ENCODE peak calls at places on chromosomes 6 and 20, in nine cellular contexts. L is pancreas, K is colonic mucosa, D is fibroblast of pulmonary artery, I is cardiac muscle cell, O is PC-9, H is testis, S is tibial artery, J is stomach. U is an unnamed sample.

GRCh38 chr20:32806356-32806755 is 13.4 kb upstream of the MAPRE1 start:
- DNase-seq in D (no peak), L (no peak), K (no peak), O (no peak), I (no peak), H (no peak), J (no peak), S (no peak), U (no peak)

GRCh38 chr20:16236589-16237241 is 336.5 kb downstream of the KIF16B start:
- DNase-seq in S (no peak), D (no peak), O (no peak), L (no peak), H (no peak), J (no peak), I (no peak), K (no peak), U (no peak)

GRCh38 chr20:53757472-53757913 is 163.9 kb upstream of the ZNF217 start:
- DNase-seq in K (no peak), H (peak; percentile 27), S (no peak), I (no peak), D (no peak), L (no peak), O (peak; percentile 10), J (no peak), U (no peak)

GRCh38 chr20:50070361-50070760 is 42.6 kb downstream of the UBE2V1 start:
- DNase-seq in L (no peak), H (no peak), O (no peak), D (no peak), J (no peak), S (no peak), K (no peak), I (no peak), U (no peak)

GRCh38 chr6:7542878-7543394 is 1.5 kb downstream of the DSP start:
- DNase-seq in D (peak; percentile 47), S (no peak), K (peak; percentile 89), I (peak; percentile 94), O (peak; percentile 68), J (peak; percentile 85), H (peak; percentile 54), L (peak; percentile 92), U (peak; percentile 88)

GRCh38 chr6:7910654-7911344 is at the start of gene TXNDC5:
- DNase-seq in D (peak; percentile 69), K (peak; percentile 81), O (no peak), I (peak; percentile 88), J (peak; percentile 84), L (peak; percentile 90), S (peak; percentile 69), H (peak; percentile 81), U (peak; percentile 90)

GRCh38 chr6:45625191-45625664 is 247.5 kb upstream of the SUPT3H start:
- DNase-seq in S (no peak), O (no peak), L (no peak), I (no peak), H (no peak), D (peak; percentile 49), K (no peak), J (no peak), U (no peak)

GRCh38 chr6:87501809-87502572 is 29.2 kb downstream of the SLC35A1 start:
- DNase-seq in L (no peak), S (no peak), K (no peak), H (no peak), O (no peak), J (no peak), D (no peak), I (no peak), U (no peak)

GRCh38 chr6:144602523-144603180 is 317.5 kb downstream of the UTRN start:
- DNase-seq in I (no peak), S (no peak), O (no peak), K (no peak), D (no peak), H (no peak), L (no peak), J (no peak), U (no peak)

GRCh38 chr6:90083891-90084290 is 189.6 kb downstream of the GJA10 start:
- DNase-seq in S (no peak), J (no peak), I (no peak), D (no peak), L (no peak), H (no peak), O (no peak), K (no peak), U (no peak)

GRCh38 chr6:112244428-112244827 is 9.9 kb downstream of the LAMA4 start:
- DNase-seq in L (no peak), J (no peak), D (no peak), H (no peak), K (no peak), I (no peak), S (no peak), O (no peak), U (no peak)

GRCh38 chr20:26163890-26164289 is 467.2 kb upstream of the ZNF337 start:
- DNase-seq in L (no peak), K (no peak), J (no peak), H (no peak), O (peak; percentile 57), I (no peak), D (peak; percentile 82), S (no peak), U (no peak)

DNA sequence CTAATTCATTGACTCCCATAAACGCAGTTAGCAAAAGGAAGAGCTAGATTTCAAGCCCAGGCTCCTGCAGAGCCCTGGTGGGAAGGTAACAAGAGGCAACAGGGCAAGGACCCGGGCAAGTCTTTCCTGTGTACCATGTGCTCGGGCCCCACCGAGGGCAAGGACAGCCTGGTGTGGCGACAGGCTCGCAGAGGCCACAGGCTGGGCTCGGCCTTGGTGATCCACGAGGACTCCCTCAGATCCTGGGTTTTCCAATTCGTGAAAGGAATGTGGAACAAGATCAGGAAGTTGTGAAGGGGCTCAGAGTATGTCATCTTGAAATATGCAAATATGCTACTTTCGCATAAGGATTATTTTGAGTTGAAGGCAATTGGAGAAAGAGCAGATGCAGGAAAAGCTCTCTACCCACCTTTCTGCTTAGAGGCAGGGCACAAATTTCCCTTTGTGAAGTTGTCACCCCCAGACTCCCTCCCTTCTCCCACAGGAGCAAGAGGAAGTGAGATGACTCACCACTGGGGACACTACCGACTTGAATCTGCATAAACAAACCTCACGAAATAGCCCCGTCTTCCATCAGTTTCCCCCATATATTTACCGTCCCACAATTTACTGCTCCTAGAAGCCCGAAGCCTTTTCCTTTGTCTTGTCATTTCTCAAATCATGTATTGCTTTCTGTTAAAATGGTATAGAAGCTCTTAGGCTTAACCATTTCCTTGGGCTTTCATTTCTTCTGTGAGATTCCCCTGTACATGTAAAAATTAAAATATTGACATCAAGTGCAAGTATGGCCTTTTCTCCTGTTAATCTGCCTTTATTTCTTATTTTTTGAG is 79.0 kb downstream of the PSMG4 start:
- DNase-seq in O (no peak), J (no peak), K (no peak), L (no peak), H (no peak), D (peak; percentile 46), S (no peak), I (no peak), U (no peak)
- TF ChIP-seq CTCF in O (no peak), J (no peak), K (no peak), L (no peak), H (no peak), D (peak; percentile 9), S (no peak), I (no peak), U (peak; percentile 5)

GRCh38 chr6:166251655-166252054 is 56.5 kb downstream of the PRR18 start:
- DNase-seq in H (no peak), I (no peak), J (no peak), K (no peak), L (no peak), S (no peak), D (no peak), O (no peak), U (no peak)

GRCh38 chr6:166252601-166253000 is 55.6 kb downstream of the PRR18 start:
- DNase-seq in J (no peak), H (no peak), D (no peak), L (peak; percentile 76), K (no peak), O (no peak), I (no peak), S (no peak), U (no peak)

GRCh38 chr6:166257911-166258318 is 50.3 kb downstream of the PRR18 start:
- DNase-seq in O (no peak), I (no peak), J (no peak), H (no peak), L (no peak), D (no peak), K (no peak), S (no peak), U (peak; percentile 63)

GRCh38 chr6:166251196-166251595 is 57.0 kb downstream of the PRR18 start:
- DNase-seq in J (no peak), K (no peak), H (no peak), S (no peak), I (no peak), D (no peak), L (no peak), O (no peak), U (no peak)

GRCh38 chr6:166253277-166254229 is 54.6 kb downstream of the PRR18 start:
- DNase-seq in L (no peak), D (no peak), S (no peak), J (no peak), K (no peak), O (no peak), H (no peak), I (peak; percentile 58), U (no peak)
- H3K4me3 ChIP-seq in L (peak overlapping the region; percentile 29), D (no peak overlapping the region), S (peak overlapping the region; percentile 43), J (peak overlapping the region; percentile 42), K (peak overlapping the region; percentile 30), O (no peak overlapping the region), H (peak overlapping the region; percentile 63), I (peak overlapping the region; percentile 38), U (peak overlapping the region; percentile 16)

DNA sequence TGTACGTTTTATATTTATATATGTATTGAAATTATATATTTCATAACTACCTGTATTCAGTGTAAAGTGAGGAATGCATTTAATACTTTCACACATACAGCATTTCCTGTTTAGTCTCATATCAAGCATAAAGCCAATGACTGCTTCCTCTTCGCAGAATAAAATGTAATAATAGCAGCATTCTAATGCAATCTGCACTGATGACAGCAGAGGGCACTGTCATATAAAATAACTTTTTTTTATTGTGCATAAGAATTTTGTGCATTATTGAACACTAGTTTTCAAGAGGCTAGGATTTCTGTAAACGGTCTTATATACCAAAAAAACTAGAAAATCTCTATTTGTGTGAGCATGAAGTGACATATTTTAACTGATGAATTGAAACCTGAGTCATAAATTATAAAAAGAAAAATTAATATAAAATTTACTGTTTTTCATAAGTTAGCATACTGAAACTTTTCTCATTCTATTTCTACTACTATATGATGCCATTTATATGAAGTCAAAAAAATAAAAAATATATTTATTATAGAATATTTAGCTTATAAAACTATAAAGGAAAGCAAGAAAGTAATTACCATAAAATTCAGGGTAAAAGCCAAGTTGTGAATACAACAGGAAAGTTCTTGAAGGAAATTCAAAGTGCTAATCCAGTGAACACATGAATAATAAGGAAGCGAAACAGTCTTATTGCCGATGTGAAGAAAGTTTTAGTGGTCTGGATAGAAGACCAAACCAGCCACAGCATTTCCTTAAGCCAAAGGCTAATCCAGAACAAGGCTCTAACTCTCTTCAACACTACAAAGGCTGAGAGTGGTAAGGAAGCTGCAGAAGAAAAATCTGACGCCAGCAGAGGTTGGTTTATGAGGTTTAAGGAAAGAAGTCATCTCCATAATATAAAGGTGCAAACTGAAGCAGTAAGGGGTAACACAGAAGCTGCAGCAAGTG is 36.3 kb downstream of the RNF146 start:
- DNase-seq in J (peak; percentile 44), H (peak; percentile 57), O (peak; percentile 59), K (peak; percentile 47), D (peak; percentile 72), I (peak; percentile 43), S (peak; percentile 48), L (no peak), U (no peak)
- TF ChIP-seq CTCF in J (peak; percentile 64), H (peak; percentile 61), O (peak; percentile 93), K (peak; percentile 72), D (peak; percentile 70), I (peak; percentile 68), S (peak; percentile 74), L (peak; percentile 28), U (peak; percentile 69)

GRCh38 chr6:163395786-163396185 is 18.7 kb upstream of the QKI start:
- DNase-seq in J (no peak), S (no peak), H (no peak), K (no peak), D (no peak), L (no peak), I (no peak), O (no peak), U (no peak)
- H3K4me3 ChIP-seq in J (no peak overlapping the region), S (no peak overlapping the region), H (no peak overlapping the region), K (no peak overlapping the region), D (no peak overlapping the region), L (no peak overlapping the region), I (no peak overlapping the region), O (no peak overlapping the region), U (no peak overlapping the region)

U was measured in right lobe of liver.